ENCODE peak calls at places on chromosomes 16 and 17, in four cellular contexts. U is K562, W is GM12878, P is HepG2. X is an unnamed sample.

GRCh38 chr17:16428098-16428882 is 12.9 kb downstream of the TRPV2 start:
- DNase-seq in P (peak; percentile 64), W (no peak), U (peak; percentile 69), X (peak; percentile 74)

GRCh38 chr16:27847030-27847550 is 216.4 kb downstream of the GSG1L start:
- DNase-seq in W (no peak), U (no peak), P (no peak), X (no peak)

GRCh38 chr17:60615840-60616239 is 15.8 kb downstream of the PPM1D start:
- DNase-seq in U (no peak), P (no peak), W (no peak), X (no peak)

GRCh38 chr16:61024180-61024900 is 1011.9 kb downstream of the CDH8 start:
- DNase-seq in P (no peak), U (no peak), W (no peak), X (no peak)

GRCh38 chr17:31446195-31446967 is 54.9 kb downstream of the RAB11FIP4 start:
- DNase-seq in U (no peak), W (no peak), P (no peak), X (no peak)

GRCh38 chr16:49857423-49858181 is 1.7 kb upstream of the ZNF423 start:
- DNase-seq in W (no peak), U (peak; percentile 86), P (peak; percentile 32), X (peak; percentile 85)

GRCh38 chr16:67719778-67720144 is 645 bp upstream of the GFOD2 start:
- DNase-seq in U (peak; percentile 65), W (no peak), P (peak; percentile 48), X (no peak)

GRCh38 chr16:1701216-1701878 is 4.6 kb upstream of the MAPK8IP3 start:
- DNase-seq in U (no peak), P (no peak), W (no peak), X (no peak)

GRCh38 chr17:81870978-81871386 is at the start of gene ARHGDIA:
- DNase-seq in W (no peak), P (no peak), U (no peak), X (no peak)

GRCh38 chr16:15879255-15879804 is 9.1 kb downstream of the CEP20 start:
- DNase-seq in U (peak; percentile 71), P (peak; percentile 46), W (no peak), X (no peak)

GRCh38 chr17:76868669-76869208 is 535 bp downstream of the MGAT5B start:
- DNase-seq in P (no peak), W (no peak), U (no peak), X (peak; percentile 35)
- TF ChIP-seq ATF3 in P (no peak), W (no peak), U (no peak), X (no peak)

DNA sequence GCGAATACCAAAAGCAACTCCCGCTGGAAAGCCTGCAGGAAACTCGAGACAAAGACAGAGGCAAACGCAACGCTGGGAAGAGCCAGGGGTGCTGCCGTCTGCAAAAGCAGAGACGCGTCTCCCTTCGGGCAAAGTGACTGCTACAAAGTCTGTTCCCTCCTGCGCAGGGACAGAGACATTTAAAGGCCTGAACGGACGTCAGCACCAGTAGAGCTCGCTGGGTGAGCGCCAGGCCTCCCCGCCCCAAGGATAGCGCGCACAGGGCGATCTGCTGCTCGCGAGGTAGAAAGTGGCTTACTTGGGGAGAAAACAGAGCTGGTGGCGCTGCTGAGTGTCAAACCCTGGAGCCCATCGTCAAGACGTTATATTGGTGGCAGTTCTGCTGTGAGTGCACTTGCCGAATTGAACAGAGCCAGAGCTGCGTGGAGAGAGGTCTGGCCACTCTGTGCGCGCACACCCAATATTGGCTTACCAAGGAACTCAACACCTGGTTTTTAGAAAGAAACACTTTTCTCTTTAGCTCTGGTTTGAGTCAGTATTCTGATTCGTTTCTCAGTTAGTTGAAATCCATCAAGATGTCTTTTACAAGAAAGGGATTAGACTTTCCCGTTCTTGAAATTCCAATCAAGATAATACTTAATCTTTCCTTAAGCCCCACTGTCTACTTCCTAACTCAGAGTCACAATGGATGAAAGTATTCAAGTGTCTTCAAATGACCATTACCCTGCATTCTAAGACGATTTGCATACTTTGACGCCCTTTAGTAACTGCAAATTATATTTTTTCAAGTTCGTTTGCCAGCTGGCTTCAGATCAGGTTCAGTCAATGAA is 190.1 kb downstream of the USP22 start:
- DNase-seq in U (no peak), P (no peak), W (no peak), X (peak; percentile 66)
- TF ChIP-seq TCF7 in U (no peak), P (no peak), W (no peak), X (no peak)

GRCh38 chr16:87789437-87790277 is 23.9 kb upstream of the KLHDC4 start:
- DNase-seq in P (peak; percentile 95), W (no peak), U (no peak), X (no peak)
- TF ChIP-seq ATF3 in P (no peak), W (no peak), U (no peak), X (no peak)

GRCh38 chr16:11631214-11631613 is 37.0 kb upstream of the SNN start:
- DNase-seq in W (no peak), U (no peak), P (no peak), X (no peak)
- TF ChIP-seq TCF7 in W (no peak), U (no peak), P (no peak), X (no peak)

GRCh38 chr17:20121359-20122235 is 112.4 kb downstream of the SPECC1 start:
- DNase-seq in U (peak; percentile 62), P (peak; percentile 50), W (peak; percentile 23), X (peak; percentile 85)

GRCh38 chr17:20118280-20118679 is 109.1 kb downstream of the SPECC1 start:
- DNase-seq in U (no peak), P (no peak), W (no peak), X (no peak)

GRCh38 chr17:20120835-20121234 is 111.7 kb downstream of the SPECC1 start:
- DNase-seq in U (no peak), W (no peak), P (no peak), X (no peak)

GRCh38 chr17:20114466-20114865 is 105.3 kb downstream of the SPECC1 start:
- DNase-seq in P (no peak), U (no peak), W (no peak), X (no peak)

DNA sequence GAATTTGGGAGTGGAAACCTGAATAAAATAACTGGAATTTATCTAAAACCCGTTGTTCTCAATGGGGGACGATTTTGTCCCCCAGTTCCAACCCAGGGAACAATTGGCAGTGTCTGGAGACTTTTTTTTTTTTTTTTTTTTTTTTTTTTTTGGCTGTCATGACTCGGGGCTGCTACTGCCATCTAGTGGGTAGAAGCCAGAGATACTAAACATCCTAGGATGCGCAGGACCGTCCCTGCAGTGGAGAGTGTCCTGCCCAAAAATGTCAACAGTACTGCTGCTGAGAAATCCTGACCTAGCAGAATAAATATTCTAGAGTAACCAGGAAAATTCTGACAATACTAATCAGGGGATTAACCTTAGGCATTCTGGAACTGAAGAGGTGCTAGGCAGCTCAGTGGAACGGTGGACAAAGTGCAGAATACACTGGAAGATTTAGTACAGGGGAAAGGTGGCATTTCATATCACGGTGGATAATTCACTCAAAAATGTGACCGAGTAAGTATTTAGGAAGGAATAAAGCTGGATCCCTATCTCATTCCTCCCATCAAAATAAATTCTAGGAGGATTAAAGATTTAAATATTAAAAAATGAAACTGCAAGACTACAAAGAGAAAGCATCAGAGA is 107.6 kb downstream of the SPECC1 start:
- DNase-seq in W (no peak), U (peak; percentile 28), P (peak; percentile 49), X (peak; percentile 60)
- TF ChIP-seq ATF3 in W (no peak), U (no peak), P (no peak), X (no peak)

GRCh38 chr16:3175157-3176153 is 12.5 kb upstream of the OR1F1 start:
- DNase-seq in P (peak; percentile 78), U (peak; percentile 75), W (no peak), X (peak; percentile 86)
- TF ChIP-seq TCF7 in P (no peak), U (no peak), W (no peak), X (no peak)

DNA sequence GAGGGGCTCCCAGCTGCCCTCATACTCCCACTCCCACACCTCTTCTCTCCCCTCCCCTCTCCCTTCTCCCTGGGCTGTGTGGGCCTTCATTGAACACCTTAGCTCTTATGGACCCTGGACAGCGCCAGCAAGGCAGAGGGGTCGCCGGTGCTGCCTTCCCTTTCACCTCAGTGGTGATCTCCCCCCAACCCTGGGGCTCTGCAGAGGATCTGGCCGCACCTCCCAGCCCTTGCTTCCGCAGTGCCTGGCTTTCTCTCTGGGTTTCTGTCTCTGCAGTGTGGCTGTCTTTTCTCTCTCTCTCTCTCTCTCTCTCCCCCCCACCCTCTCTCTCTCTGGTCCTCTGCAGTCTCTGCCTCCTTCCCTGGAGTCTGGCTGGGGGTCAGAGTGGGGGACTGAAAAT is 1.2 kb downstream of the SEZ6L2 start:
- DNase-seq in P (no peak), W (no peak), U (no peak), X (peak; percentile 47)
- TF ChIP-seq ATF3 in P (no peak), W (no peak), U (no peak), X (no peak)

GRCh38 chr16:87149051-87149450 is 168.1 kb downstream of the C16orf95 start:
- DNase-seq in U (no peak), P (no peak), W (no peak), X (no peak)
- TF ChIP-seq TCF7 in U (no peak), P (no peak), W (no peak), X (no peak)

GRCh38 chr17:77174928-77175720 is 34.4 kb downstream of the SEC14L1 start:
- DNase-seq in W (no peak), P (no peak), U (no peak), X (no peak)
- TF ChIP-seq ATF3 in W (no peak), P (no peak), U (no peak), X (no peak)

GRCh38 chr17:6461792-6462524 is 17.7 kb downstream of the PIMREG start:
- DNase-seq in U (no peak), W (no peak), P (no peak), X (peak; percentile 40)
- TF ChIP-seq TCF7 in U (no peak), W (no peak), P (no peak), X (no peak)

X was measured in WTC11.